ENCODE peak calls at places on chromosomes 11 and 22, in six cellular contexts. I, T, E, H, M and P are unnamed samples.

GRCh38 chr11:21511835-21512440 is 680.9 kb upstream of the ANO5 start:
- DNase-seq in I (no peak), T (peak), H (peak), M (peak), E (peak), P (peak)

GRCh38 chr11:5291207-5291838 is 10.4 kb downstream of the OR51B4 start:
- DNase-seq in M (peak), E (no peak), I (peak), H (no peak), T (peak), P (no peak)

GRCh38 chr22:50318698-50319411 is 8.0 kb downstream of the DENND6B start:
- DNase-seq in H (no peak), E (no peak), I (no peak), T (no peak), M (no peak), P (no peak)

GRCh38 chr11:131866535-131867400 is 496.4 kb downstream of the NTM start:
- DNase-seq in E (no peak), H (no peak), T (no peak), I (no peak), M (no peak), P (no peak)

GRCh38 chr22:45516923-45517675 is 14.4 kb downstream of the FBLN1 start:
- DNase-seq in T (no peak), I (peak), H (no peak), M (peak), E (no peak), P (peak)

GRCh38 chr11:8577791-8578581 is 16.0 kb downstream of the STK33 start:
- DNase-seq in E (no peak), T (no peak), I (peak), H (no peak), M (peak), P (peak)

GRCh38 chr11:45098929-45099328 is 47.5 kb upstream of the PRDM11 start:
- DNase-seq in H (no peak), I (no peak), M (no peak), T (no peak), E (no peak), P (peak)

GRCh38 chr11:44030276-44030932 is 17.4 kb upstream of the ACCSL start:
- DNase-seq in M (peak), I (peak), H (no peak), T (peak), E (peak), P (no peak)

GRCh38 chr22:39254122-39254521 is 9.3 kb upstream of the PDGFB start:
- DNase-seq in H (no peak), I (no peak), M (no peak), E (no peak), T (no peak), P (no peak)

GRCh38 chr11:75342966-75343870 is 8.2 kb downstream of the ARRB1 start:
- DNase-seq in E (no peak), H (no peak), T (peak), M (peak), I (peak), P (peak)

GRCh38 chr11:23564370-23564769 is 704.1 kb upstream of the CCDC179 start:
- DNase-seq in T (no peak), I (no peak), E (no peak), M (no peak), H (no peak), P (no peak)

GRCh38 chr11:8719260-8720190 is 36.9 kb downstream of the RPL27A start:
- DNase-seq in M (peak), T (no peak), I (peak), H (no peak), E (no peak), P (peak)

GRCh38 chr22:37127350-37127878 is 17.9 kb upstream of the TMPRSS6 start:
- DNase-seq in E (no peak), H (no peak), I (no peak), T (no peak), M (no peak), P (no peak)
- H2AFZ ChIP-seq in E (peak), H (no peak), I (no peak), T (no peak), M (no peak), P (no peak)

DNA sequence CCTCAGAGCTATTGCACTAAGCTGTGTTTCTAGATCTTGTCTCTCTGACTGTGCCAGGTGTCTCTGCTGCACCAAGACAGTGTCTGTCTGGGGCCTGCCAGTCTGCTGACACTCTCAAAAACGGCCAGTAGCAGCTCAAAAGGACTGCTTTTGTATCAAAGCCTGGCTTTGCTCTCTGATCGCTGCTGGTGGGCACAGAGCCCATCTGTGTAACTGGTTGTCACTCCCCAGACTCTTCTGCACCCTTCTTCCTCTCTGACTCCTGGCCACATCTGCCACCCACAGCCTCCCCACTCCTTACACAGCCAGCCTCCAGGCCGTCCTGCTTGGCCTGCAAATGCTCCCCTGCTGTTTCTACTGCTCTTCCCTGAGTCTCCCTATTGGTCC is 26.5 kb downstream of the MED15 start:
- DNase-seq in H (no peak), I (no peak), T (no peak), E (no peak), M (no peak), P (no peak)
- H3K23ac ChIP-seq in H (no peak), I (peak), T (no peak), E (peak), M (no peak), P (no peak)

GRCh38 chr22:26660961-26661578 is 3.7 kb downstream of the MIAT start:
- DNase-seq in T (no peak), H (no peak), E (peak), M (no peak), I (no peak), P (no peak)

GRCh38 chr22:26658671-26659478 is 1.5 kb downstream of the MIAT start:
- DNase-seq in T (peak), M (peak), E (peak), H (peak), I (peak), P (peak)

GRCh38 chr22:26658161-26658560 is 773 bp downstream of the MIAT start:
- DNase-seq in H (no peak), T (no peak), I (no peak), M (no peak), E (no peak), P (no peak)

GRCh38 chr22:26662160-26662559 is 4.8 kb downstream of the MIAT start:
- DNase-seq in H (no peak), I (no peak), T (no peak), M (no peak), E (no peak), P (no peak)

DNA sequence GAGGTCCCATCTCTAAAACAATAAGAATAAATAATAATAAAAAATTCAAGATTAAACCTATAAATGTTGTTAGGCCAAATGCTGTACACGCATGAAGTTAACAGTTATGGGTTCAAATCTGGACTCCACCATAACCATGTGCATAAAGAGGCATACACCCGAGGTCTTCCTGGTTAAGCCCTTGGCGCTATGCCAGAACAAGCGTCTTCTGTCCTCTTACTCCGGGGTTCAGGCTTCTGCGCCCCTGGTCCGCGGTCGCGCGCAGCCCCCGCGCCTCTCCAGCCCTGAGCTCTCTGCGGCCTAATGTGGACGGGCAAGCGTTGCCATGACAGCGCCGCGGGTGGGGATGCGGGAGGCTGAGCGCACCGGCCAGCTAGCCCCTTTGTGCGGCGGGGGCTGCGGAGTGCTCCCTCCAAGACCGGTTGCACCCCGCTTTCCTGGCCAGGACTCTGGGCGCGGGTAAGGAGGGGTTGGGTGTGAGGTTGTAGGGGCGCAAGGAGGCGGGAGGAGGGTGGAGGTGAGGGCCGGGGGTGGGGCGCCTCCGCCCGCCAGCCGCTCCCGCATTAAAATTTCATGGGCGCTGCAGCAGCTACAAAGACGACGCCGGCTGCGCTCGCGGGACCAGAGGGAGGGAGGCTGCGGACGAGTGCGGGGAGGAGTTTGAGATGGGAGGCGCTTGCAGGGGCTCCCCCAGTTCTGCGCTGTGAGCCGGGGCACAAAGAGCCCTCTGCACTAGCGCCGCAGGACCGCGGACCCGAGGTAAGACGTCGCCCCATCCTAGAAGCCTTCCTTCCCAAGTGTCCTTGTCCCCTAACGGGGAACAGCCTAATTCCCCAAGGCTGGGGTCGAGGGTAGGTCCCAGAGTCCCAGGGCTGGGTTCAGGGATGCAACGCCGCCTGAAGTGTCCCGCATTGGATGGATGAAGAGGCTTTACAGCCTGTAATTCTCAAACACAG is at the start of gene MIAT:
- DNase-seq in T (peak), I (peak), M (no peak), E (peak), H (no peak), P (no peak)
- H2AFZ ChIP-seq in T (no peak), I (peak), M (peak), E (peak), H (no peak), P (peak)

DNA sequence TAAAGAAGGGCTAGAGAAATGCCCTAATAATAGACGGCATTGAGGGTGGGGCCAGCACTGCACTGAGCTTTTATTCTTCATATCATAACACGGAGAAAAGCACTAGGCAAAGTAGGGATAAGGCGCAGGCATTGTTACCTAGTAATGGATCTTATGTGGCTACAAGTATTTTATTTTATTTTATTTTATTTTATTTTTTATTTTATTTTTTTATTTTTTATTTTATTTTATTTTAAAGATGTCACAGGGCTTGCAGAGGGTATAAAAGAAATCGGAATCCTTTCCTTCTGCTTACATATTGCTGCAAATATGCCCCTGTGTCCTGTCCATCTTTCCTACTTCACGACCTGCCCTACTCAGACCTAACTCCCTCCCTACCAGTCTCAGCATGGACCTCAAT is 452.0 kb upstream of the KIRREL3 start:
- DNase-seq in H (no peak), M (no peak), T (no peak), I (no peak), E (no peak), P (no peak)
- H3K23ac ChIP-seq in H (no peak), M (no peak), T (no peak), I (no peak), E (no peak), P (no peak)

GRCh38 chr11:58656348-58656747 is 33.9 kb downstream of the CNTF start:
- DNase-seq in I (no peak), H (no peak), T (no peak), M (no peak), E (no peak), P (peak)

GRCh38 chr11:58659910-58660570 is 37.6 kb downstream of the CNTF start:
- DNase-seq in E (no peak), T (no peak), I (no peak), M (no peak), H (no peak), P (peak)

GRCh38 chr11:58654908-58655296 is 32.4 kb downstream of the CNTF start:
- DNase-seq in M (no peak), T (no peak), E (no peak), I (no peak), H (no peak), P (no peak)

GRCh38 chr11:58659404-58659803 is 36.9 kb downstream of the CNTF start:
- DNase-seq in E (no peak), M (no peak), T (no peak), H (no peak), I (no peak), P (no peak)

GRCh38 chr11:58658553-58659080 is 36.2 kb downstream of the CNTF start:
- DNase-seq in M (no peak), I (no peak), E (no peak), H (no peak), T (no peak), P (no peak)
- H2AFZ ChIP-seq in M (no peak), I (no peak), E (peak), H (no peak), T (no peak), P (no peak)

GRCh38 chr11:2415601-2416380 is 15.2 kb downstream of the TSSC4 start:
- DNase-seq in M (no peak), T (peak), E (no peak), H (no peak), I (no peak), P (no peak)
- H3K23ac ChIP-seq in M (no peak), T (no peak), E (peak), H (no peak), I (no peak), P (no peak)

GRCh38 chr22:41469218-41469851 is 418 bp downstream of the ACO2 start:
- DNase-seq in M (no peak), T (no peak), E (no peak), I (no peak), H (no peak), P (no peak)
- H2AFZ ChIP-seq in M (peak), T (no peak), E (peak), I (peak), H (no peak), P (peak)

GRCh38 chr11:32090774-32091370 is at the start of gene RCN1:
- DNase-seq in H (peak), T (peak), E (peak), M (peak), I (peak), P (peak)

GRCh38 chr11:32088117-32088941 is 2.5 kb upstream of the RCN1 start:
- DNase-seq in M (peak), T (no peak), I (peak), H (no peak), E (no peak), P (peak)

GRCh38 chr11:32094931-32095330 is 4.1 kb downstream of the RCN1 start:
- DNase-seq in T (no peak), I (no peak), M (peak), E (no peak), H (no peak), P (no peak)

GRCh38 chr11:32087602-32088001 is 3.3 kb upstream of the RCN1 start:
- DNase-seq in M (peak), E (no peak), H (no peak), T (no peak), I (peak), P (no peak)

DNA sequence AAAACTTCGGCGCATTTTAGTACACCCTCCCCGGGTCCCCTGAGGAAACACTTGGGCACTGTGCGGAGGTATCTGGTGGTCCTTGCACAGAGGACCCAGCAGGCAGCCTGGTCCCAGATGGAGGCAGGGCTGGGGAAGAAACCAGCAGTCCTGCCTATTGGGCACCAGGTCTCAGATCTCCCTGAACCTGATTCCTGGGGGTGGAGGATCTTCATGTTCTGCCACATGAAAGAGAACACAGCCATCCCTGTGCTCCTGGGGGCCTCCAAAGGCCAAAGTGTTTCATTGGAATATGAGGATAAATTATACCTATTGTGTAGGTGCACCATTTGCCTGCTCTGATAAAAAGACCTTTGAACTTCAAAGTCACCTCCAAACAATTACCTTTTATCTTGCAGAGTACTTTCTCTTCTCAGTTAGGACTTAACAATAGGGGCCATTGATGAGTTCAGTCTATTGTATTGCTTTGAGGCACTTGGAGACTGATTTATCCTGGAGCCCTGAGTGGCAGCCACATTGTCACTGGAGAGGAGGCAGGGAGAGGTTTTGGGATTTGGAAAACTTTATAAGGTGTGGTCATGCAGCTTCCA is 1.8 kb downstream of the RCN1 start:
- DNase-seq in M (no peak), T (no peak), I (no peak), E (peak), H (no peak), P (no peak)
- H3K23ac ChIP-seq in M (no peak), T (no peak), I (peak), E (no peak), H (no peak), P (no peak)

DNA sequence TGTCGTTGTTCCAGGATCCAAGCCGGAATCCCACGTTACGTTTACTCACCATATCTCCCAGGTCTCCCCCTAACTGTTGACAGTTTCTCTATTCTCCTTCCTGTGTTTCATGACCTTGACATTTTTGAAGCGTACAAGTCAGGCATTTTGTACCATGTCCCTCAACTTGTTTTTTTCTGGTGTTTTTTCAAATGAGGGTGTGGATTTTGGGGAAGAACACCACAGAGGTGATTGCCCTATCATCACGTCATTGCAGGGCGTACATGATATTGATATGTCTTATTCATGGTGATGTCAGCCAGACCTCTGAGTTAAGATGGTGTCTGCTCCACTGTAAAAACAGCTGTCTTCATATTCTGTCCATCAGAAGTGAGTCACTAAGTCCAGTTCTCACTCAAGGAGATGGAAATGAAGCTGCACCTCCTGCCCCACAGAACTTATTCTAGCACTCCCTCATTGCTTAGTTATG is 28.3 kb upstream of the SOX10 start:
- DNase-seq in I (peak), H (no peak), E (no peak), M (no peak), T (no peak), P (no peak)
- H2AFZ ChIP-seq in I (peak), H (no peak), E (no peak), M (no peak), T (no peak), P (no peak)

DNA sequence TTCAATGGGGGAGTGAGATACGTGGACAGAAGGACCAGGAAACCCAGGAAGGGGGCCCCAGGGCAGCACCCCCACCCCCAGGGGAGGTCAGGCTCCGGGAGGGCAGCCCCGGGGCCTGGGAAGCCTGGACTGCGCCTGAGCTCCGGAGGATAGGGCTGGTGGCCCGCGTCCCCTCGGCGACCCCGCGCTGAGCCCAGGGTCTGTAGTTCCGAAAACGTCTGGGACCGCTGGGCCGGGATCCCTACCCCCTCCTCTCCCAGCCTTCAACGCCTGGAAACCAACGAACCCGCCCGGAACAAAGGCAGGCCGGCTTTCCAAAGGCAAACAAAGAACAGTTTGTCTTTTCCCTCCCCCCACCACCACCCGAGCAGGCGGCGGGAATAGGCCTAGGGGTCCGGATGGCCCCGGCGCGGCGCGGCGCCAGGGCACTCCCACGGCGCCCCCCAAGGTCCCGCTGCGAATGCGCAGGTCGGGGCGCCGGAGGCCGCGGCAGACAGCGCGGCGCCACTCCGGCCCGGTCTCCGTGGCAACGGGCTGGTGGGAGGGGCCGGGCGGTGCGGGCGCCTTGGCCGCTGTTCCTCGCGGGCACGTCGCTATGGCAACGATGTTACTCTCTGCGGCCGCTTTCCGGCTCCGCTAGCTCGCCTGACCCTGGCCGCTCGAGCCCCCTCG is 58.5 kb downstream of the IGLL1 start:
- DNase-seq in M (peak), E (peak), H (peak), T (peak), I (peak), P (peak)
- H3K23ac ChIP-seq in M (no peak), E (peak), H (no peak), T (no peak), I (no peak), P (no peak)